ENCODE peak calls at places on chromosome 20, in seven cellular contexts. One of them, this sample, is unnamed.

GRCh38 chr20:48283470-48284110 is 498.3 kb upstream of the SULF2 start:
- DNase-seq in stimulated activated CD4-positive, alpha-beta T cell treated with anti-CD3 and anti-CD28 coated beads, Interleukin-12 subunit alpha, Interleukin-12 subunit beta, amount 100 ng/mL, for 4 hours: no peak
- DNase-seq in heart left ventricle: peak
- DNase-seq in DMS153: peak
- DNase-seq in T-cell: no peak
- DNase-seq in NCI-H1694 treated with DMSO at 0.1 percent for 48 hours: no peak
- DNase-seq in HT1080: peak
- DNase-seq in this sample: no peak

GRCh38 chr20:37804584-37805566 is 98.1 kb upstream of the VSTM2L start:
- DNase-seq in heart left ventricle: no peak
- DNase-seq in HT1080: no peak
- DNase-seq in T-cell: no peak
- DNase-seq in NCI-H1694 treated with DMSO at 0.1 percent for 48 hours: no peak
- DNase-seq in DMS153: no peak
- DNase-seq in stimulated activated CD4-positive, alpha-beta T cell treated with anti-CD3 and anti-CD28 coated beads, Interleukin-12 subunit alpha, Interleukin-12 subunit beta, amount 100 ng/mL, for 4 hours: no peak
- DNase-seq in this sample: no peak

GRCh38 chr20:53493201-53493908 is 100.3 kb downstream of the ZNF217 start:
- DNase-seq in stimulated activated CD4-positive, alpha-beta T cell treated with anti-CD3 and anti-CD28 coated beads, Interleukin-12 subunit alpha, Interleukin-12 subunit beta, amount 100 ng/mL, for 4 hours: no peak
- DNase-seq in heart left ventricle: no peak
- DNase-seq in HT1080: no peak
- DNase-seq in DMS153: no peak
- DNase-seq in NCI-H1694 treated with DMSO at 0.1 percent for 48 hours: peak
- DNase-seq in T-cell: no peak
- DNase-seq in this sample: no peak

GRCh38 chr20:56630086-56630493 is 984 bp downstream of the TFAP2C start:
- DNase-seq in heart left ventricle: no peak
- DNase-seq in DMS153: peak
- DNase-seq in HT1080: peak
- DNase-seq in NCI-H1694 treated with DMSO at 0.1 percent for 48 hours: no peak
- DNase-seq in stimulated activated CD4-positive, alpha-beta T cell treated with anti-CD3 and anti-CD28 coated beads, Interleukin-12 subunit alpha, Interleukin-12 subunit beta, amount 100 ng/mL, for 4 hours: no peak
- DNase-seq in T-cell: no peak
- DNase-seq in this sample: no peak

GRCh38 chr20:56843817-56844216 is 214.7 kb downstream of the TFAP2C start:
- DNase-seq in T-cell: no peak
- DNase-seq in stimulated activated CD4-positive, alpha-beta T cell treated with anti-CD3 and anti-CD28 coated beads, Interleukin-12 subunit alpha, Interleukin-12 subunit beta, amount 100 ng/mL, for 4 hours: no peak
- DNase-seq in NCI-H1694 treated with DMSO at 0.1 percent for 48 hours: no peak
- DNase-seq in heart left ventricle: no peak
- DNase-seq in HT1080: peak
- DNase-seq in DMS153: no peak
- DNase-seq in this sample: no peak

GRCh38 chr20:19382371-19382770 is 169.9 kb downstream of the SLC24A3 start:
- DNase-seq in NCI-H1694 treated with DMSO at 0.1 percent for 48 hours: peak
- DNase-seq in T-cell: no peak
- DNase-seq in DMS153: no peak
- DNase-seq in stimulated activated CD4-positive, alpha-beta T cell treated with anti-CD3 and anti-CD28 coated beads, Interleukin-12 subunit alpha, Interleukin-12 subunit beta, amount 100 ng/mL, for 4 hours: no peak
- DNase-seq in heart left ventricle: no peak
- DNase-seq in HT1080: no peak
- DNase-seq in this sample: no peak

GRCh38 chr20:6976535-6976934 is 209.0 kb downstream of the BMP2 start:
- DNase-seq in NCI-H1694 treated with DMSO at 0.1 percent for 48 hours: no peak
- DNase-seq in DMS153: no peak
- DNase-seq in HT1080: peak
- DNase-seq in stimulated activated CD4-positive, alpha-beta T cell treated with anti-CD3 and anti-CD28 coated beads, Interleukin-12 subunit alpha, Interleukin-12 subunit beta, amount 100 ng/mL, for 4 hours: no peak
- DNase-seq in T-cell: no peak
- DNase-seq in heart left ventricle: no peak
- DNase-seq in this sample: no peak

GRCh38 chr20:35005463-35005961 is 49.8 kb downstream of the MYH7B start:
- DNase-seq in DMS153: no peak
- DNase-seq in heart left ventricle: peak
- DNase-seq in stimulated activated CD4-positive, alpha-beta T cell treated with anti-CD3 and anti-CD28 coated beads, Interleukin-12 subunit alpha, Interleukin-12 subunit beta, amount 100 ng/mL, for 4 hours: no peak
- DNase-seq in T-cell: no peak
- DNase-seq in HT1080: no peak
- DNase-seq in NCI-H1694 treated with DMSO at 0.1 percent for 48 hours: no peak
- DNase-seq in this sample: no peak

GRCh38 chr20:47857142-47857993 is 72.1 kb upstream of the SULF2 start:
- DNase-seq in NCI-H1694 treated with DMSO at 0.1 percent for 48 hours: no peak
- DNase-seq in DMS153: no peak
- DNase-seq in T-cell: no peak
- DNase-seq in stimulated activated CD4-positive, alpha-beta T cell treated with anti-CD3 and anti-CD28 coated beads, Interleukin-12 subunit alpha, Interleukin-12 subunit beta, amount 100 ng/mL, for 4 hours: no peak
- DNase-seq in heart left ventricle: peak
- DNase-seq in HT1080: no peak
- DNase-seq in this sample: no peak

GRCh38 chr20:23459431-23460112 is 6.9 kb upstream of the CST11 start:
- DNase-seq in heart left ventricle: no peak
- DNase-seq in DMS153: no peak
- DNase-seq in stimulated activated CD4-positive, alpha-beta T cell treated with anti-CD3 and anti-CD28 coated beads, Interleukin-12 subunit alpha, Interleukin-12 subunit beta, amount 100 ng/mL, for 4 hours: no peak
- DNase-seq in HT1080: no peak
- DNase-seq in T-cell: no peak
- DNase-seq in NCI-H1694 treated with DMSO at 0.1 percent for 48 hours: no peak
- DNase-seq in this sample: no peak

GRCh38 chr20:3890410-3890751 is 1.2 kb downstream of the PANK2 start:
- DNase-seq in DMS153: peak
- DNase-seq in HT1080: peak
- DNase-seq in T-cell: no peak
- DNase-seq in NCI-H1694 treated with DMSO at 0.1 percent for 48 hours: peak
- DNase-seq in heart left ventricle: no peak
- DNase-seq in stimulated activated CD4-positive, alpha-beta T cell treated with anti-CD3 and anti-CD28 coated beads, Interleukin-12 subunit alpha, Interleukin-12 subunit beta, amount 100 ng/mL, for 4 hours: no peak
- DNase-seq in this sample: no peak

GRCh38 chr20:43722153-43722505 is 4.7 kb downstream of the GTSF1L start:
- DNase-seq in heart left ventricle: no peak
- DNase-seq in stimulated activated CD4-positive, alpha-beta T cell treated with anti-CD3 and anti-CD28 coated beads, Interleukin-12 subunit alpha, Interleukin-12 subunit beta, amount 100 ng/mL, for 4 hours: peak
- DNase-seq in DMS153: no peak
- DNase-seq in NCI-H1694 treated with DMSO at 0.1 percent for 48 hours: no peak
- DNase-seq in HT1080: no peak
- DNase-seq in T-cell: peak
- DNase-seq in this sample: peak

GRCh38 chr20:49347156-49347555 is 69.3 kb upstream of the ZNFX1 start:
- DNase-seq in stimulated activated CD4-positive, alpha-beta T cell treated with anti-CD3 and anti-CD28 coated beads, Interleukin-12 subunit alpha, Interleukin-12 subunit beta, amount 100 ng/mL, for 4 hours: no peak
- DNase-seq in heart left ventricle: no peak
- DNase-seq in DMS153: no peak
- DNase-seq in HT1080: no peak
- DNase-seq in NCI-H1694 treated with DMSO at 0.1 percent for 48 hours: no peak
- DNase-seq in T-cell: no peak
- DNase-seq in this sample: no peak

GRCh38 chr20:37673429-37673828 is 20.4 kb upstream of the CTNNBL1 start:
- DNase-seq in NCI-H1694 treated with DMSO at 0.1 percent for 48 hours: no peak
- DNase-seq in T-cell: no peak
- DNase-seq in heart left ventricle: no peak
- DNase-seq in stimulated activated CD4-positive, alpha-beta T cell treated with anti-CD3 and anti-CD28 coated beads, Interleukin-12 subunit alpha, Interleukin-12 subunit beta, amount 100 ng/mL, for 4 hours: no peak
- DNase-seq in DMS153: no peak
- DNase-seq in HT1080: no peak
- DNase-seq in this sample: no peak

GRCh38 chr20:14992071-14992654 is 654.8 kb upstream of the FLRT3 start:
- DNase-seq in NCI-H1694 treated with DMSO at 0.1 percent for 48 hours: no peak
- DNase-seq in HT1080: peak
- DNase-seq in heart left ventricle: no peak
- DNase-seq in stimulated activated CD4-positive, alpha-beta T cell treated with anti-CD3 and anti-CD28 coated beads, Interleukin-12 subunit alpha, Interleukin-12 subunit beta, amount 100 ng/mL, for 4 hours: no peak
- DNase-seq in T-cell: no peak
- DNase-seq in DMS153: no peak
- DNase-seq in this sample: no peak

GRCh38 chr20:50193169-50193850 is 2.7 kb downstream of the CEBPB start:
- DNase-seq in NCI-H1694 treated with DMSO at 0.1 percent for 48 hours: no peak
- DNase-seq in DMS153: no peak
- DNase-seq in T-cell: no peak
- DNase-seq in stimulated activated CD4-positive, alpha-beta T cell treated with anti-CD3 and anti-CD28 coated beads, Interleukin-12 subunit alpha, Interleukin-12 subunit beta, amount 100 ng/mL, for 4 hours: no peak
- DNase-seq in HT1080: no peak
- DNase-seq in heart left ventricle: no peak
- DNase-seq in this sample: no peak

GRCh38 chr20:50188879-50189680 is 1.6 kb upstream of the CEBPB start:
- DNase-seq in stimulated activated CD4-positive, alpha-beta T cell treated with anti-CD3 and anti-CD28 coated beads, Interleukin-12 subunit alpha, Interleukin-12 subunit beta, amount 100 ng/mL, for 4 hours: no peak
- DNase-seq in DMS153: no peak
- DNase-seq in T-cell: no peak
- DNase-seq in HT1080: no peak
- DNase-seq in NCI-H1694 treated with DMSO at 0.1 percent for 48 hours: no peak
- DNase-seq in heart left ventricle: no peak
- DNase-seq in this sample: no peak

GRCh38 chr20:9200620-9201019 is 131.7 kb downstream of the PLCB4 start:
- DNase-seq in HT1080: peak
- DNase-seq in NCI-H1694 treated with DMSO at 0.1 percent for 48 hours: no peak
- DNase-seq in T-cell: no peak
- DNase-seq in stimulated activated CD4-positive, alpha-beta T cell treated with anti-CD3 and anti-CD28 coated beads, Interleukin-12 subunit alpha, Interleukin-12 subunit beta, amount 100 ng/mL, for 4 hours: no peak
- DNase-seq in heart left ventricle: no peak
- DNase-seq in DMS153: no peak
- DNase-seq in this sample: no peak

GRCh38 chr20:10332656-10333421 is 101.2 kb downstream of the MKKS start:
- DNase-seq in NCI-H1694 treated with DMSO at 0.1 percent for 48 hours: peak
- DNase-seq in heart left ventricle: no peak
- DNase-seq in DMS153: peak
- DNase-seq in HT1080: no peak
- DNase-seq in T-cell: no peak
- DNase-seq in stimulated activated CD4-positive, alpha-beta T cell treated with anti-CD3 and anti-CD28 coated beads, Interleukin-12 subunit alpha, Interleukin-12 subunit beta, amount 100 ng/mL, for 4 hours: no peak
- DNase-seq in this sample: no peak